ENCODE peak calls at places on chromosome 14, in ten cellular contexts. W is pancreas, H is spleen, N is prostate gland, S is A549, U is lung, J is lower lobe of right lung, R is tibial artery, L is breast epithelium, Z is psoas muscle. K is an unnamed sample.

GRCh38 chr14:42930058-42930457 is 1323.4 kb downstream of the LRFN5 start:
- DNase-seq in W (peak), H (peak), N (no peak), S (peak), U (no peak), J (no peak), R (peak), L (no peak), Z (no peak), K (no peak)

GRCh38 chr14:32366256-32366655 is 37.2 kb downstream of the AKAP6 start:
- DNase-seq in W (no peak), H (no peak), N (peak), S (peak), U (no peak), J (no peak), R (no peak), L (no peak), Z (no peak), K (peak)

GRCh38 chr14:52987514-52987913 is 36.7 kb upstream of the FERMT2 start:
- DNase-seq in W (no peak), H (no peak), N (no peak), S (no peak), U (no peak), J (no peak), R (no peak), L (no peak), Z (no peak), K (no peak)

GRCh38 chr14:79971330-79971729 is 240.0 kb downstream of the DIO2 start:
- DNase-seq in W (no peak), H (no peak), N (peak), S (peak), U (no peak), J (no peak), R (peak), L (no peak), Z (no peak), K (no peak)

GRCh38 chr14:99686557-99687283 is 2.6 kb downstream of the CYP46A1 start:
- DNase-seq in W (no peak), H (no peak), N (no peak), S (no peak), U (no peak), J (no peak), R (no peak), L (peak), Z (no peak), K (no peak)

GRCh38 chr14:87109271-87109670 is 883.7 kb downstream of the GALC start:
- DNase-seq in W (no peak), H (no peak), N (no peak), S (no peak), U (no peak), J (no peak), R (no peak), L (no peak), Z (no peak), K (no peak)

GRCh38 chr14:74912801-74913200 is 10.3 kb downstream of the RPS6KL1 start:
- DNase-seq in W (peak), H (peak), N (no peak), S (no peak), U (no peak), J (no peak), R (no peak), L (no peak), Z (no peak), K (no peak)

GRCh38 chr14:31265701-31266398 is 58.3 kb upstream of the HECTD1 start:
- DNase-seq in W (no peak), H (no peak), N (no peak), S (no peak), U (no peak), J (no peak), R (no peak), L (no peak), Z (no peak), K (no peak)

GRCh38 chr14:64503434-64504309 is at the start of gene ZBTB25:
- DNase-seq in W (peak), H (peak), N (peak), S (peak), U (peak), J (peak), R (peak), L (peak), Z (peak), K (peak)

GRCh38 chr14:38016497-38016896 is 191.2 kb upstream of the SSTR1 start:
- DNase-seq in W (no peak), H (no peak), N (no peak), S (no peak), U (no peak), J (no peak), R (no peak), L (no peak), Z (no peak), K (no peak)

GRCh38 chr14:44446965-44447364 is 60.1 kb downstream of the FSCB start:
- DNase-seq in W (no peak), H (no peak), N (no peak), S (no peak), U (no peak), J (no peak), R (no peak), L (no peak), Z (no peak), K (no peak)

GRCh38 chr14:52878946-52879345 is 71.9 kb downstream of the FERMT2 start:
- DNase-seq in W (no peak), H (no peak), N (no peak), S (no peak), U (no peak), J (no peak), R (no peak), L (no peak), Z (no peak), K (no peak)

GRCh38 chr14:79965896-79966295 is 245.4 kb downstream of the DIO2 start:
- DNase-seq in W (no peak), H (no peak), N (no peak), S (peak), U (no peak), J (no peak), R (no peak), L (no peak), Z (no peak), K (no peak)

GRCh38 chr14:100305446-100306255 is 593 bp downstream of the SLC25A29 start:
- DNase-seq in W (no peak), H (peak), N (peak), S (no peak), U (no peak), J (peak), R (no peak), L (no peak), Z (no peak), K (peak)

GRCh38 chr14:81449576-81449975 is 49.5 kb upstream of the STON2 start:
- DNase-seq in W (no peak), H (no peak), N (no peak), S (no peak), U (no peak), J (no peak), R (no peak), L (no peak), Z (no peak), K (no peak)

GRCh38 chr14:75469606-75470237 is 41.9 kb downstream of the JDP2 start:
- DNase-seq in W (peak), H (no peak), N (peak), S (no peak), U (peak), J (peak), R (peak), L (peak), Z (no peak), K (no peak)

GRCh38 chr14:78401866-78402265 is 231.7 kb downstream of the NRXN3 start:
- DNase-seq in W (no peak), H (no peak), N (no peak), S (no peak), U (no peak), J (no peak), R (no peak), L (no peak), Z (no peak), K (no peak)

GRCh38 chr14:52910597-52910996 is 40.3 kb downstream of the FERMT2 start:
- DNase-seq in W (no peak), H (no peak), N (no peak), S (no peak), U (no peak), J (no peak), R (no peak), L (no peak), Z (no peak), K (no peak)

GRCh38 chr14:99972748-99973466 is 92.3 kb upstream of the EVL start:
- DNase-seq in W (no peak), H (no peak), N (no peak), S (no peak), U (no peak), J (no peak), R (no peak), L (no peak), Z (no peak), K (no peak)

GRCh38 chr14:69586420-69586819 is 11.7 kb upstream of the CCDC177 start:
- DNase-seq in W (no peak), H (no peak), N (no peak), S (no peak), U (no peak), J (no peak), R (no peak), L (no peak), Z (no peak), K (no peak)

GRCh38 chr14:72451081-72451972 is 442.6 kb downstream of the DPF3 start:
- DNase-seq in W (no peak), H (no peak), N (no peak), S (no peak), U (no peak), J (no peak), R (no peak), L (no peak), Z (no peak), K (no peak)

GRCh38 chr14:52824479-52824878 is 33.1 kb upstream of the GNPNAT1 start:
- DNase-seq in W (no peak), H (no peak), N (no peak), S (no peak), U (no peak), J (no peak), R (no peak), L (no peak), Z (no peak), K (no peak)

GRCh38 chr14:73784065-73784987 is 67.3 kb upstream of the PTGR2 start:
- DNase-seq in W (no peak), H (peak), N (peak), S (no peak), U (no peak), J (no peak), R (peak), L (peak), Z (no peak), K (no peak)

GRCh38 chr14:50796391-50796790 is 34.6 kb downstream of the NIN start:
- DNase-seq in W (no peak), H (no peak), N (no peak), S (no peak), U (no peak), J (no peak), R (no peak), L (no peak), Z (no peak), K (no peak)

GRCh38 chr14:45807187-45807586 is 554.2 kb upstream of the MIS18BP1 start:
- DNase-seq in W (no peak), H (no peak), N (no peak), S (no peak), U (no peak), J (no peak), R (no peak), L (no peak), Z (no peak), K (no peak)

GRCh38 chr14:89443002-89443660 is 26.1 kb upstream of the FOXN3 start:
- DNase-seq in W (no peak), H (no peak), N (no peak), S (no peak), U (no peak), J (no peak), R (no peak), L (no peak), Z (no peak), K (no peak)

GRCh38 chr14:81565441-81566290 is 32.0 kb upstream of the SEL1L start:
- DNase-seq in W (no peak), H (no peak), N (no peak), S (peak), U (no peak), J (no peak), R (no peak), L (no peak), Z (no peak), K (peak)

GRCh38 chr14:82642425-82642824 is 1108.8 kb upstream of the SEL1L start:
- DNase-seq in W (no peak), H (peak), N (no peak), S (peak), U (no peak), J (no peak), R (no peak), L (no peak), Z (no peak), K (no peak)

GRCh38 chr14:33848706-33849454 is 102.0 kb downstream of the EGLN3 start:
- DNase-seq in W (peak), H (no peak), N (peak), S (peak), U (peak), J (no peak), R (no peak), L (no peak), Z (peak), K (peak)

GRCh38 chr14:51652168-51653095 is 722 bp downstream of the FRMD6 start:
- DNase-seq in W (peak), H (peak), N (peak), S (no peak), U (peak), J (peak), R (peak), L (no peak), Z (peak), K (peak)

GRCh38 chr14:36658091-36659009 is 3.3 kb upstream of the PAX9 start:
- DNase-seq in W (peak), H (no peak), N (no peak), S (no peak), U (no peak), J (no peak), R (no peak), L (no peak), Z (no peak), K (no peak)

GRCh38 chr14:58469309-58469708 is 41.8 kb downstream of the KIAA0586 start:
- DNase-seq in W (no peak), H (no peak), N (no peak), S (no peak), U (no peak), J (no peak), R (no peak), L (no peak), Z (no peak), K (no peak)

GRCh38 chr14:85443001-85443400 is 86.9 kb upstream of the FLRT2 start:
- DNase-seq in W (no peak), H (no peak), N (no peak), S (no peak), U (no peak), J (no peak), R (no peak), L (no peak), Z (no peak), K (no peak)

GRCh38 chr14:104635717-104636116 is 31.1 kb upstream of the TMEM179 start:
- DNase-seq in W (no peak), H (no peak), N (no peak), S (no peak), U (no peak), J (no peak), R (no peak), L (no peak), Z (no peak), K (no peak)

GRCh38 chr14:58805605-58806358 is 168.0 kb downstream of the DACT1 start:
- DNase-seq in W (no peak), H (no peak), N (no peak), S (no peak), U (no peak), J (no peak), R (no peak), L (no peak), Z (no peak), K (no peak)

GRCh38 chr14:89973234-89973823 is 17.6 kb downstream of the TDP1 start:
- DNase-seq in W (no peak), H (peak), N (peak), S (peak), U (peak), J (peak), R (peak), L (peak), Z (peak), K (peak)

GRCh38 chr14:104253223-104253822 is 114.9 kb downstream of the KIF26A start:
- DNase-seq in W (peak), H (no peak), N (no peak), S (no peak), U (no peak), J (peak), R (no peak), L (no peak), Z (no peak), K (no peak)

DNA sequence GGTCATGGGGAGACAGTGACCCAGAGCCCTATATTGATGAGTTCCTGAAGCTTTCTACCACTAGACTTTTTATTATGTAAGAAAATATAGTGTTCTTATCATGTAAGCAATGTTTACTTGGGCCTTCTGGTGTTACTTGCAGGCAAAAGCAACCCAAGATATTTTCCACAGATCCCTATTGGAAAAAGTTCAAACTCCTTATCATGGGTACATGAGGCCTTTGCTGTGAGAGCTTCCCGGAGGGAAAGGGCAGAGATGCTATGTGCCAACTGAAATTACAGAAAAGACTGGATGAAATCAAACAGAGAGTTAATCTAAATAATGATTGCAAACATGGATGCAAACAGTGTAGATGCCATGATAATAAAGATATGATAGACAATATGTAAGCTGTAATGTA is 361.5 kb downstream of the FUT8 start:
- DNase-seq in W (no peak), H (no peak), N (no peak), S (no peak), U (no peak), J (no peak), R (no peak), L (no peak), Z (no peak), K (no peak)
- H3K27ac ChIP-seq in W (no peak), H (no peak), N (no peak), S (no peak), U (no peak), J (no peak), R (no peak), L (no peak), Z (no peak), K (no peak)

GRCh38 chr14:96934961-96935360 is 137.8 kb downstream of the VRK1 start:
- DNase-seq in W (no peak), H (no peak), N (no peak), S (no peak), U (no peak), J (no peak), R (no peak), L (no peak), Z (no peak), K (no peak)

GRCh38 chr14:96944297-96944696 is 147.1 kb downstream of the VRK1 start:
- DNase-seq in W (no peak), H (no peak), N (no peak), S (no peak), U (no peak), J (no peak), R (no peak), L (no peak), Z (no peak), K (no peak)

GRCh38 chr14:96940009-96940408 is 142.8 kb downstream of the VRK1 start:
- DNase-seq in W (no peak), H (no peak), N (no peak), S (no peak), U (no peak), J (no peak), R (no peak), L (no peak), Z (no peak), K (no peak)

DNA sequence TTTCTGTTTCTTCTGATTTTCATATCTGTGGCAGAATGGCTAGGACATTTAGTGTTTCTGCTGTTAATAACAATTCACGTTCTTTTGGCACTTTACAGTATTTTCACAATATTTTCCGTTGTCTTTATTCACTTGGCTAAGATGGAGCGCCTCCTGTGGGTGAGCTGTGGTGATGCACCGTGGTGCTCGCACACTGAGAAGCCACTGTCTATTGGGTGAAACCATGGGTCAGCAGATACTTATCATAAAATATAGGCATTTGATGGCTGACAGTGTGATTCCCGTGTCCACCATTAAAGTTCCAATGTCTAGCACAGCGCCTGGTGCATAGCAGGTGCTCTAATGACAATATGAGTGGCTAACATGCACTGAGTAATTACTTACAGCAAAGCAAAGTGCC is 141.8 kb downstream of the VRK1 start:
- DNase-seq in W (no peak), H (no peak), N (no peak), S (no peak), U (no peak), J (no peak), R (no peak), L (no peak), Z (no peak), K (no peak)
- TF ChIP-seq CTCF in W (no peak), H (no peak), N (no peak), S (no peak), U (no peak), J (no peak), R (no peak), L (no peak), Z (no peak), K (peak)

DNA sequence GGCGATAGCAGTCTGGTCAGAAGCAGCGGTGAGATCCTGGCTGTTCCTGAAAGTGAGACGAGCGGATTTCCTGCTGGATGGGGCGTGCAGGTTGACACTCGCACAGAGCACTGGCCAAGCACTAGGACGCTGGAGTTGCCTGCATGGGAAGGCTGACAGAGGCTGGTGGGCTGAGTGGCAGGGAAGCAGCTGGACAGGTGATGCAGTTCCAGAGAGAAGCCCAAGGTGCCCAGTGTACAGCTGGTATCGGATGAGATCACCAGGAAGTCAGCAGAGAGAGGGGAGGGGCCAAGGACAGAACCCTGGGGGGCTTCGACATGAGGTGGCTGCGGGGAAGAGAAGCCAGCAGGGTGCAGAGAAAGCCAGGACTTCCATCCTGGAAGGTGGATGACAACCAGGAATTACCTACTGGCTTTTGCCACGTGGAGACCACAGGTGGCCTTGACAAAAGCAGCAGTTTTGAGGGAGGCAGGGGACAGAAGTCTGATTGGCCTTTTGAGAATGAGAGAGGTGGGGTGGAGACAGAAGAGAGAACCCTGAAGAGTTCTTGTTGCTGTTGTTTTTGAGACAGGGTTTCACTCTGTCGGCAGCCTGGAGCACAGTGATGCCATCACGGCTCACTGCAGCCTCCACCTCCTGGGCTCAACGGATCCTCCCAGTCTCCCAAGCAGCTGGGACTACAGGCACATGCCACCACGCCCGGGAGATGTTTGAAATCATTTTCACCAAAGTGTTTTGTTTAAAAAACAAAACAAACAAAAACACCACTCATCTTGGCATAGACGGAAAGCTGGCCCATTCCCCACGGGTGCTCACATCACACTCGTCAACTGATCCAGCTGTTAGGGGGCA is 35.3 kb downstream of the CDC42BPB start:
- DNase-seq in W (no peak), H (peak), N (no peak), S (no peak), U (no peak), J (no peak), R (no peak), L (no peak), Z (no peak), K (no peak)
- H3K4me3 ChIP-seq in W (no peak), H (no peak), N (no peak), S (no peak), U (no peak), J (no peak), R (no peak), L (no peak), Z (no peak), K (no peak)

GRCh38 chr14:94823556-94824341 is 53.8 kb upstream of the GSC start:
- DNase-seq in W (no peak), H (no peak), N (no peak), S (peak), U (no peak), J (no peak), R (no peak), L (no peak), Z (no peak), K (no peak)

GRCh38 chr14:94821705-94822104 is 51.8 kb upstream of the GSC start:
- DNase-seq in W (no peak), H (no peak), N (no peak), S (no peak), U (no peak), J (no peak), R (no peak), L (no peak), Z (no peak), K (no peak)

GRCh38 chr14:94816113-94816512 is 46.2 kb upstream of the GSC start:
- DNase-seq in W (no peak), H (no peak), N (no peak), S (peak), U (no peak), J (no peak), R (no peak), L (no peak), Z (no peak), K (no peak)

GRCh38 chr14:94819531-94819930 is 49.6 kb upstream of the GSC start:
- DNase-seq in W (no peak), H (no peak), N (no peak), S (no peak), U (no peak), J (no peak), R (no peak), L (no peak), Z (no peak), K (no peak)
- H3K27ac ChIP-seq in W (no peak), H (no peak), N (no peak), S (no peak), U (no peak), J (no peak), R (no peak), L (no peak), Z (no peak), K (no peak)

GRCh38 chr14:106738075-106738474 is 1211.7 kb downstream of the TMEM121 start:
- DNase-seq in W (no peak), H (no peak), N (no peak), S (no peak), U (no peak), J (no peak), R (no peak), L (no peak), Z (no peak), K (no peak)
- TF ChIP-seq CTCF in W (no peak), H (no peak), N (no peak), S (no peak), U (no peak), J (no peak), R (no peak), L (no peak), Z (no peak), K (no peak)